ENCODE peak calls at places on chromosomes 1 and 21, in four cellular contexts. One of them, this sample, is unnamed.

GRCh38 chr21:16587671-16588379 is 858.0 kb downstream of the USP25 start:
- DNase-seq in AG09309: peak
- DNase-seq in foreskin fibroblast: peak
- DNase-seq in heart left ventricle: peak
- DNase-seq in this sample: no peak

GRCh38 chr1:228146761-228147693 is 2.7 kb upstream of the GJC2 start:
- DNase-seq in AG09309: no peak
- DNase-seq in foreskin fibroblast: no peak
- DNase-seq in heart left ventricle: no peak
- DNase-seq in this sample: no peak

GRCh38 chr1:226575436-226576390 is 27.1 kb downstream of the STUM start:
- DNase-seq in AG09309: no peak
- DNase-seq in foreskin fibroblast: no peak
- DNase-seq in heart left ventricle: peak
- DNase-seq in this sample: no peak

GRCh38 chr1:56496861-56497772 is 82.2 kb downstream of the PLPP3 start:
- DNase-seq in AG09309: no peak
- DNase-seq in foreskin fibroblast: no peak
- DNase-seq in heart left ventricle: no peak
- DNase-seq in this sample: no peak

GRCh38 chr1:65527211-65527610 is 106.7 kb downstream of the LEPR start:
- DNase-seq in AG09309: peak
- DNase-seq in foreskin fibroblast: peak
- DNase-seq in heart left ventricle: no peak
- DNase-seq in this sample: no peak

GRCh38 chr1:53732912-53733317 is 6.0 kb downstream of the GLIS1 start:
- DNase-seq in AG09309: peak
- DNase-seq in foreskin fibroblast: peak
- DNase-seq in heart left ventricle: no peak
- DNase-seq in this sample: no peak

GRCh38 chr1:3735027-3735682 is 17.1 kb upstream of the CCDC27 start:
- DNase-seq in AG09309: no peak
- DNase-seq in foreskin fibroblast: no peak
- DNase-seq in heart left ventricle: no peak
- DNase-seq in this sample: no peak

GRCh38 chr1:41416081-41416480 is 54.8 kb downstream of the FOXO6 start:
- DNase-seq in AG09309: no peak
- DNase-seq in foreskin fibroblast: no peak
- DNase-seq in heart left ventricle: peak
- DNase-seq in this sample: no peak

GRCh38 chr1:64680601-64681000 is 64.3 kb upstream of the RAVER2 start:
- DNase-seq in AG09309: no peak
- DNase-seq in foreskin fibroblast: no peak
- DNase-seq in heart left ventricle: no peak
- DNase-seq in this sample: no peak

GRCh38 chr1:58460469-58460868 is 86.1 kb downstream of the OMA1 start:
- DNase-seq in AG09309: no peak
- DNase-seq in foreskin fibroblast: peak
- DNase-seq in heart left ventricle: no peak
- DNase-seq in this sample: no peak

GRCh38 chr1:34865573-34865972 is 6.0 kb upstream of the SMIM12 start:
- DNase-seq in AG09309: no peak
- DNase-seq in foreskin fibroblast: no peak
- DNase-seq in heart left ventricle: no peak
- DNase-seq in this sample: no peak

GRCh38 chr1:205377355-205377754 is 20.6 kb upstream of the KLHDC8A start:
- DNase-seq in AG09309: no peak
- DNase-seq in foreskin fibroblast: no peak
- DNase-seq in heart left ventricle: no peak
- DNase-seq in this sample: no peak

GRCh38 chr1:226939439-226940028 is 560 bp upstream of the COQ8A start:
- DNase-seq in AG09309: no peak
- DNase-seq in foreskin fibroblast: peak
- DNase-seq in heart left ventricle: peak
- DNase-seq in this sample: no peak

GRCh38 chr1:230749150-230749549 is 2.0 kb downstream of the CAPN9 start:
- DNase-seq in AG09309: no peak
- DNase-seq in foreskin fibroblast: no peak
- DNase-seq in heart left ventricle: no peak
- DNase-seq in this sample: peak

GRCh38 chr1:5896706-5897105 is 95.5 kb downstream of the NPHP4 start:
- DNase-seq in AG09309: no peak
- DNase-seq in foreskin fibroblast: no peak
- DNase-seq in heart left ventricle: peak
- DNase-seq in this sample: no peak

GRCh38 chr1:79353224-79353623 is 346.7 kb upstream of the ADGRL4 start:
- DNase-seq in AG09309: peak
- DNase-seq in foreskin fibroblast: peak
- DNase-seq in heart left ventricle: no peak
- DNase-seq in this sample: peak

GRCh38 chr1:39576016-39576657 is 453 bp downstream of the PABPC4 start:
- DNase-seq in AG09309: no peak
- DNase-seq in foreskin fibroblast: peak
- DNase-seq in heart left ventricle: no peak
- DNase-seq in this sample: no peak

GRCh38 chr1:108560430-108561144 is 687 bp downstream of the EEIG2 start:
- DNase-seq in AG09309: no peak
- DNase-seq in foreskin fibroblast: peak
- DNase-seq in heart left ventricle: peak
- DNase-seq in this sample: peak

GRCh38 chr21:31484219-31484618 is 140.2 kb upstream of the TIAM1 start:
- DNase-seq in AG09309: no peak
- DNase-seq in foreskin fibroblast: no peak
- DNase-seq in heart left ventricle: no peak
- DNase-seq in this sample: no peak

GRCh38 chr1:7299329-7299799 is 471.7 kb upstream of the VAMP3 start:
- DNase-seq in AG09309: peak
- DNase-seq in foreskin fibroblast: peak
- DNase-seq in heart left ventricle: peak
- DNase-seq in this sample: no peak

GRCh38 chr1:118113261-118113660 is 71.8 kb downstream of the SPAG17 start:
- DNase-seq in AG09309: no peak
- DNase-seq in foreskin fibroblast: peak
- DNase-seq in heart left ventricle: no peak
- DNase-seq in this sample: no peak

GRCh38 chr1:91613594-91613993 is 112.9 kb downstream of the CDC7 start:
- DNase-seq in AG09309: no peak
- DNase-seq in foreskin fibroblast: peak
- DNase-seq in heart left ventricle: no peak
- DNase-seq in this sample: no peak

GRCh38 chr1:150578278-150579109 is 916 bp downstream of the MCL1 start:
- DNase-seq in AG09309: peak
- DNase-seq in foreskin fibroblast: peak
- DNase-seq in heart left ventricle: peak
- DNase-seq in this sample: peak

GRCh38 chr1:41387667-41388091 is 26.4 kb downstream of the FOXO6 start:
- DNase-seq in AG09309: peak
- DNase-seq in foreskin fibroblast: peak
- DNase-seq in heart left ventricle: peak
- DNase-seq in this sample: no peak

GRCh38 chr1:184052194-184052559 is 647 bp downstream of the TSEN15 start:
- DNase-seq in AG09309: no peak
- DNase-seq in foreskin fibroblast: peak
- DNase-seq in heart left ventricle: no peak
- DNase-seq in this sample: no peak

GRCh38 chr1:19559641-19560040 is 74.3 kb upstream of the CAPZB start:
- DNase-seq in AG09309: peak
- DNase-seq in foreskin fibroblast: peak
- DNase-seq in heart left ventricle: no peak
- DNase-seq in this sample: no peak

GRCh38 chr1:207868252-207868768 is 42.6 kb downstream of the CD34 start:
- DNase-seq in AG09309: no peak
- DNase-seq in foreskin fibroblast: peak
- DNase-seq in heart left ventricle: peak
- DNase-seq in this sample: peak

DNA sequence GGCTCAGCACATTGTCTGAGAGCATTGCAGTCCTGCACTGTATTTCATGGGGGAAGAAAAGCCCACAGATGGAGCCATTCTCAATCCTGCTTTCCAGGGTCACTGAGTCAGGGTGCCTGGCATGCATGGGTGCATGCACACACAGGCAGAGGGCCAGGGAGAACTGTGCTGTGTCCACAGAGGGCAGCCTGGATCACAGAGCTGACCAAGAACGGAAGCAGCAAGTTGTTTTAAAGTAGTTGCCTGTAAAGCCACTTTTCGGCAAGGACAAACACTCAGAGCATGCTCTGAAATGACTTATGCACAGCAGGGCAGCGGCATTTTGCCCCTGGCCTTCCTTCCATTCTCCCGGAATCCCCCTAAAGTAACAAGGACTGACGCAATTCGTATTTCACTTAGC is 3.6 kb downstream of the ERG start:
- DNase-seq in AG09309: no peak
- DNase-seq in foreskin fibroblast: no peak
- DNase-seq in heart left ventricle: no peak
- DNase-seq in this sample: no peak
- H3K4me3 ChIP-seq in AG09309: no peak
- H3K4me3 ChIP-seq in foreskin fibroblast: no peak
- H3K4me3 ChIP-seq in heart left ventricle: peak
- H3K4me3 ChIP-seq in this sample: no peak

DNA sequence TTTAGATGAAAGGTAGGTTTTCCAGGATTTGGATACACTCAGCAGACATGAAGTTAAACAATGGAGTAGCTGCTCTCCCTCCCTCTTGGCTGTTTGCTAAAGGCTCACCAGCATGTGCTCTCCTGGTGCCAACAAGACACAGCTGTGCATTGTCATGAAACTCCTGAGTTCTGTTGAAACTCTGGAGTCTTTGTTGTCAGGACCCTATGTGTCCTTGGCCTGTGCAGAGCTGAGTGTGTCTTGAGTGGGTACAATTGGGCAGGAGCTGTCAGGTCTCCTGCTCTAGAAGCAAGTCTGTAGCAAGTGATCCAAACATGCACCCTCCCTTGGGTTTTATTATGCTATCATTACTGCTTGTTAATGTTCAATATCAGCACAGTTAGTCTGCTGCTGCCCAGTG is 12.7 kb downstream of the TBX19 start:
- DNase-seq in AG09309: no peak
- DNase-seq in foreskin fibroblast: no peak
- DNase-seq in heart left ventricle: no peak
- DNase-seq in this sample: no peak
- TF ChIP-seq CTCF in AG09309: no peak
- TF ChIP-seq CTCF in foreskin fibroblast: no peak
- TF ChIP-seq CTCF in heart left ventricle: no peak
- TF ChIP-seq CTCF in this sample: no peak

DNA sequence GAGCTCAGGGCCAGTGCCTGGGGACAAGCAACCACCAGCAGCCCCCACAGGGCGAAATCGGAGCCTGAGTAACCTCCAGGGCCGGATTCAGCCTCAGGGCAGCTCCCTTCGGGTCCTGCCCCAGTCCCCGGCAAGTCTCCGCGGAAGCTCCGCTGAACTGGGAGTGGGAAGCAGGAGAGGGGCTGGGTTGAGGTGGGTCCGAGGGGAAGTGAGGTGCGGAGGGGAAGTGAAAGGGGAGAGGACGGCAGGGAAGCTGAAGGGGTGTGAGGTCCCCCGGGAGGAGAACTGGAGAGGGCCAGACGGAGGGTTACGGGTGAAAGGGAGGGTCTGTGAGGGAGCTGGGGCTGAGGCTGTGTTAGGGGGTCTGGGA is 560 bp downstream of the PADI2 start:
- DNase-seq in AG09309: no peak
- DNase-seq in foreskin fibroblast: peak
- DNase-seq in heart left ventricle: no peak
- DNase-seq in this sample: no peak
- H3K4me3 ChIP-seq in AG09309: peak
- H3K4me3 ChIP-seq in foreskin fibroblast: peak
- H3K4me3 ChIP-seq in heart left ventricle: peak
- H3K4me3 ChIP-seq in this sample: peak

DNA sequence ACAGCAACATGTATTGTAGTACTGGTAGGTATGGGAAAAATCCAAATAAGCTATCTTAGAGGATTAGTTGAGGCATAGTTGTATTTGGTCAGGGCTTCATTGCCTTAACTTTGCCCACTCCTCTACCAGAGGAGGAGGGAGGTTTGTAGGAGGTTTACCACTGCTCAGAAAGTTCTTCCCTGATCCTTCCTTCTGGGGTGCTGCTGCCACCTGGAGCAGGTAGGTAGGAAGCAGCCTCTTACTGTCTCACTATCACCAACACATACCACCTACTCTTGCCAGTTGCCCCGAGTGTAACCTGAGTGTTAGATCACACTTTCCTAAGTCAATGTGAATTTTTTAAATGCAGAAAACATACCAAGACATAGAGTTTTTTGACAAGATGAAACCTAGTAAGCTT is 24.1 kb upstream of the ZSWIM5 start:
- DNase-seq in AG09309: no peak
- DNase-seq in foreskin fibroblast: no peak
- DNase-seq in heart left ventricle: no peak
- DNase-seq in this sample: peak
- TF ChIP-seq CTCF in AG09309: no peak
- TF ChIP-seq CTCF in foreskin fibroblast: no peak
- TF ChIP-seq CTCF in heart left ventricle: no peak
- TF ChIP-seq CTCF in this sample: peak

GRCh38 chr1:11858613-11858967 is at the start of gene NPPB:
- DNase-seq in AG09309: no peak
- DNase-seq in foreskin fibroblast: no peak
- DNase-seq in heart left ventricle: no peak
- DNase-seq in this sample: no peak
- H3K4me3 ChIP-seq in AG09309: no peak
- H3K4me3 ChIP-seq in foreskin fibroblast: no peak
- H3K4me3 ChIP-seq in heart left ventricle: peak
- H3K4me3 ChIP-seq in this sample: no peak

DNA sequence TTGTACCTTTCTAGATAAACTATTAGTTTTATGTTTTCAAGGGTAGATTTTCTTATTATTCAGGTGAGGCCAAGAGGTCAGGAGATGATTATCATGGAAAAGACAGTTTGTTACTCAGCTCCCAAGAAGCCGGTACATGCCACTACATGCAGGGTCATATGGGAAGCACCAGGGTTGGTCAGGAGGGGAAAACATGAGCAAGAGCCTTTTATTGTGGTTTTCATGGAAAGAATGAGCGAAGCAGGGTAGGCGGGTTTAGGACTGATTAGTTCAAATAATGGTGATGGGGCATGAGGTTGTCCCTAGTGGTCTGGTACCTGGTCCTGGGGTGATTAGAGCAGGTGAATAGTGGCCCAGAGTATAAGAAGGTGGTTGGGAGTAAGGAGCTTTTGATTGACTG is 189.9 kb downstream of the APP start:
- DNase-seq in AG09309: no peak
- DNase-seq in foreskin fibroblast: no peak
- DNase-seq in heart left ventricle: no peak
- DNase-seq in this sample: no peak
- TF ChIP-seq CTCF in AG09309: no peak
- TF ChIP-seq CTCF in foreskin fibroblast: no peak
- TF ChIP-seq CTCF in heart left ventricle: no peak
- TF ChIP-seq CTCF in this sample: no peak

DNA sequence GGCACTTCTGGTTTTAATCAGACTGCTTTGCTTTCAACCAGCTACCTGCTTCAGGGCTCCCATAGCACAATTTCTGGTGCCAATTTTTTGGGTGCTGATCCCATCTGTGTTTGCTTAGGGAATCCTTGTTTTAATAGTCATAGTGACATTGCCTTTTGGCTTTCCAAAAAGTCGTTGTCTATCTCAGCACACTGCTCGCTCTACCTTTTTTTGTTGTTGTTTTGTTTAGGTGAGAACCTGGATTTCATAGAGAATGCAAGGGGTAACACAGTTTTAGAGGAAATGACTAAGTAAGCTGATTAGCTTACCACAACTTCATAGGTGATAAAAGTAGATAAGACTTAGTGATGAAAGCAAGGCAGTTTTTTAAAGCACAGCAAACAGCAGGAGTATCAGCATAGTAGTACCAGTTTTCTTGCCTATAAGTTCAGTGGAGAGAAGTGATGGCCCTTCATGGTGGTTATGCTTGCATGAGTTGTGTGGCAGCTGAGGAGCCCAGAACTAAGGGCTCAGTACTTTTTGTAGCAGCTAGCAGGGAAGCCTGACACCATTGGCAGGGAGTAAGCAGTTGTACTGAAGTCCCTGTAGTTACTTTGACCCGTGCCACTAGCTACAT is 31.3 kb downstream of the NEK7 start:
- DNase-seq in AG09309: no peak
- DNase-seq in foreskin fibroblast: no peak
- DNase-seq in heart left ventricle: no peak
- DNase-seq in this sample: no peak
- H3K4me3 ChIP-seq in AG09309: no peak
- H3K4me3 ChIP-seq in foreskin fibroblast: no peak
- H3K4me3 ChIP-seq in heart left ventricle: no peak
- H3K4me3 ChIP-seq in this sample: no peak

This sample was measured in GM12865.